ENCODE peak calls at places on chromosomes 13 and 19, in seven cellular contexts. One of them, this sample, is unnamed.

GRCh38 chr13:44116562-44117315 is 237.0 kb downstream of the LACC1 start:
- DNase-seq in sciatic nerve: no peak
- DNase-seq in fibroblast of the conjunctiva: no peak
- DNase-seq in H54: no peak
- DNase-seq in Panc1: no peak
- DNase-seq in GM04503: no peak
- DNase-seq in Caki2: no peak
- DNase-seq in this sample: no peak

GRCh38 chr13:39888865-39889810 is 233.7 kb downstream of the COG6 start:
- DNase-seq in Caki2: no peak
- DNase-seq in H54: no peak
- DNase-seq in GM04503: no peak
- DNase-seq in Panc1: no peak
- DNase-seq in fibroblast of the conjunctiva: no peak
- DNase-seq in sciatic nerve: no peak
- DNase-seq in this sample: peak; percentile 17

GRCh38 chr13:42548731-42549554 is 25.0 kb upstream of the TNFSF11 start:
- DNase-seq in fibroblast of the conjunctiva: no peak
- DNase-seq in Panc1: no peak
- DNase-seq in Caki2: no peak
- DNase-seq in H54: no peak
- DNase-seq in GM04503: no peak
- DNase-seq in sciatic nerve: no peak
- DNase-seq in this sample: no peak

GRCh38 chr13:111474136-111475002 is 153.9 kb downstream of the TEX29 start:
- DNase-seq in Panc1: peak; percentile 2
- DNase-seq in fibroblast of the conjunctiva: peak; percentile 32
- DNase-seq in Caki2: peak; percentile 29
- DNase-seq in sciatic nerve: no peak
- DNase-seq in GM04503: peak; percentile 3
- DNase-seq in H54: peak; percentile 84
- DNase-seq in this sample: peak; percentile 77

GRCh38 chr13:40613192-40613818 is 53.1 kb downstream of the FOXO1 start:
- DNase-seq in Panc1: no peak
- DNase-seq in sciatic nerve: no peak
- DNase-seq in H54: no peak
- DNase-seq in fibroblast of the conjunctiva: no peak
- DNase-seq in Caki2: no peak
- DNase-seq in GM04503: no peak
- DNase-seq in this sample: no peak

GRCh38 chr13:68304287-68304893 is 1074.3 kb upstream of the PCDH9 start:
- DNase-seq in Caki2: peak; percentile 15
- DNase-seq in sciatic nerve: no peak
- DNase-seq in Panc1: peak; percentile 30
- DNase-seq in fibroblast of the conjunctiva: peak; percentile 27
- DNase-seq in H54: peak; percentile 8
- DNase-seq in GM04503: no peak
- DNase-seq in this sample: peak; percentile 12

GRCh38 chr13:76888421-76888820 is 2.2 kb upstream of the KCTD12 start:
- DNase-seq in H54: no peak
- DNase-seq in GM04503: no peak
- DNase-seq in sciatic nerve: no peak
- DNase-seq in fibroblast of the conjunctiva: no peak
- DNase-seq in Caki2: no peak
- DNase-seq in Panc1: no peak
- DNase-seq in this sample: no peak

GRCh38 chr13:22009937-22010336 is 339.1 kb downstream of the FGF9 start:
- DNase-seq in GM04503: no peak
- DNase-seq in Panc1: no peak
- DNase-seq in fibroblast of the conjunctiva: no peak
- DNase-seq in H54: no peak
- DNase-seq in Caki2: no peak
- DNase-seq in sciatic nerve: no peak
- DNase-seq in this sample: no peak

GRCh38 chr13:40476175-40476958 is 190.1 kb downstream of the FOXO1 start:
- DNase-seq in Panc1: no peak
- DNase-seq in Caki2: no peak
- DNase-seq in H54: no peak
- DNase-seq in fibroblast of the conjunctiva: no peak
- DNase-seq in sciatic nerve: peak; percentile 18
- DNase-seq in GM04503: peak; percentile 9
- DNase-seq in this sample: no peak

GRCh38 chr13:33164331-33164730 is 121.2 kb downstream of the STARD13 start:
- DNase-seq in Panc1: no peak
- DNase-seq in sciatic nerve: no peak
- DNase-seq in H54: no peak
- DNase-seq in fibroblast of the conjunctiva: no peak
- DNase-seq in GM04503: no peak
- DNase-seq in Caki2: no peak
- DNase-seq in this sample: no peak

GRCh38 chr13:44921931-44922758 is 67.1 kb downstream of the NUFIP1 start:
- DNase-seq in H54: peak; percentile 13
- DNase-seq in Panc1: peak; percentile 72
- DNase-seq in fibroblast of the conjunctiva: peak; percentile 94
- DNase-seq in GM04503: peak; percentile 87
- DNase-seq in Caki2: peak; percentile 74
- DNase-seq in sciatic nerve: no peak
- DNase-seq in this sample: peak; percentile 55

GRCh38 chr13:75760182-75760981 is 124.3 kb downstream of the LMO7 start:
- DNase-seq in Panc1: no peak
- DNase-seq in GM04503: no peak
- DNase-seq in Caki2: peak; percentile 35
- DNase-seq in H54: no peak
- DNase-seq in sciatic nerve: no peak
- DNase-seq in fibroblast of the conjunctiva: no peak
- DNase-seq in this sample: no peak

GRCh38 chr19:45528149-45528743 is 21.0 kb downstream of the VASP start:
- DNase-seq in sciatic nerve: no peak
- DNase-seq in GM04503: no peak
- DNase-seq in fibroblast of the conjunctiva: no peak
- DNase-seq in H54: no peak
- DNase-seq in Caki2: peak; percentile 52
- DNase-seq in Panc1: no peak
- DNase-seq in this sample: no peak

GRCh38 chr13:43766766-43767165 is 20.0 kb downstream of the ENOX1 start:
- DNase-seq in GM04503: no peak
- DNase-seq in sciatic nerve: no peak
- DNase-seq in H54: no peak
- DNase-seq in fibroblast of the conjunctiva: no peak
- DNase-seq in Caki2: no peak
- DNase-seq in Panc1: no peak
- DNase-seq in this sample: no peak

GRCh38 chr19:37309834-37310575 is 60.9 kb upstream of the ZNF527 start:
- DNase-seq in fibroblast of the conjunctiva: no peak
- DNase-seq in sciatic nerve: no peak
- DNase-seq in Caki2: no peak
- DNase-seq in Panc1: no peak
- DNase-seq in H54: no peak
- DNase-seq in GM04503: no peak
- DNase-seq in this sample: no peak

GRCh38 chr19:3121396-3121795 is 14.4 kb upstream of the GNA15 start:
- DNase-seq in Caki2: no peak
- DNase-seq in fibroblast of the conjunctiva: no peak
- DNase-seq in GM04503: no peak
- DNase-seq in sciatic nerve: no peak
- DNase-seq in Panc1: no peak
- DNase-seq in H54: no peak
- DNase-seq in this sample: no peak

GRCh38 chr19:33630880-33631627 is 9.3 kb downstream of the CHST8 start:
- DNase-seq in H54: no peak
- DNase-seq in GM04503: no peak
- DNase-seq in Panc1: no peak
- DNase-seq in fibroblast of the conjunctiva: no peak
- DNase-seq in Caki2: no peak
- DNase-seq in sciatic nerve: no peak
- DNase-seq in this sample: no peak

GRCh38 chr13:98741741-98742435 is 10.6 kb downstream of the SLC15A1 start:
- DNase-seq in H54: no peak
- DNase-seq in GM04503: peak; percentile 33
- DNase-seq in fibroblast of the conjunctiva: no peak
- DNase-seq in Panc1: no peak
- DNase-seq in sciatic nerve: no peak
- DNase-seq in Caki2: no peak
- DNase-seq in this sample: no peak

GRCh38 chr13:40503966-40504591 is 162.4 kb downstream of the FOXO1 start:
- DNase-seq in sciatic nerve: no peak
- DNase-seq in Panc1: no peak
- DNase-seq in H54: peak; percentile 26
- DNase-seq in Caki2: peak; percentile 88
- DNase-seq in GM04503: peak; percentile 13
- DNase-seq in fibroblast of the conjunctiva: no peak
- DNase-seq in this sample: no peak

GRCh38 chr19:19866599-19867248 is 1.0 kb downstream of the ZNF253 start:
- DNase-seq in sciatic nerve: no peak
- DNase-seq in fibroblast of the conjunctiva: no peak
- DNase-seq in Caki2: peak; percentile 9
- DNase-seq in H54: no peak
- DNase-seq in GM04503: no peak
- DNase-seq in Panc1: no peak
- DNase-seq in this sample: no peak

GRCh38 chr13:46495066-46495465 is 57.9 kb upstream of the LRCH1 start:
- DNase-seq in fibroblast of the conjunctiva: no peak
- DNase-seq in H54: no peak
- DNase-seq in GM04503: no peak
- DNase-seq in Caki2: no peak
- DNase-seq in sciatic nerve: no peak
- DNase-seq in Panc1: no peak
- DNase-seq in this sample: no peak

GRCh38 chr19:447816-448546 is 12.9 kb downstream of the SHC2 start:
- DNase-seq in Panc1: no peak
- DNase-seq in fibroblast of the conjunctiva: no peak
- DNase-seq in GM04503: no peak
- DNase-seq in H54: no peak
- DNase-seq in Caki2: no peak
- DNase-seq in sciatic nerve: no peak
- DNase-seq in this sample: no peak

GRCh38 chr19:33212024-33212772 is 13.5 kb downstream of the SLC7A10 start:
- DNase-seq in GM04503: no peak
- DNase-seq in Caki2: no peak
- DNase-seq in sciatic nerve: no peak
- DNase-seq in Panc1: no peak
- DNase-seq in fibroblast of the conjunctiva: no peak
- DNase-seq in H54: no peak
- DNase-seq in this sample: no peak

GRCh38 chr19:33368074-33368864 is 5.2 kb upstream of the CEBPG start:
- DNase-seq in fibroblast of the conjunctiva: no peak
- DNase-seq in Caki2: no peak
- DNase-seq in sciatic nerve: no peak
- DNase-seq in Panc1: no peak
- DNase-seq in GM04503: no peak
- DNase-seq in H54: peak; percentile 84
- DNase-seq in this sample: peak; percentile 42

GRCh38 chr19:52336976-52337375 is 933 bp downstream of the ZNF610 start:
- DNase-seq in Panc1: no peak
- DNase-seq in H54: no peak
- DNase-seq in GM04503: no peak
- DNase-seq in sciatic nerve: no peak
- DNase-seq in Caki2: no peak
- DNase-seq in fibroblast of the conjunctiva: no peak
- DNase-seq in this sample: no peak

GRCh38 chr19:24140099-24140498 is 53.1 kb downstream of the ZNF254 start:
- DNase-seq in fibroblast of the conjunctiva: peak; percentile 3
- DNase-seq in Caki2: peak; percentile 53
- DNase-seq in H54: no peak
- DNase-seq in sciatic nerve: no peak
- DNase-seq in GM04503: peak; percentile 25
- DNase-seq in Panc1: no peak
- DNase-seq in this sample: no peak

GRCh38 chr19:18886972-18887371 is 9.0 kb downstream of the CERS1 start:
- DNase-seq in Caki2: no peak
- DNase-seq in H54: no peak
- DNase-seq in Panc1: no peak
- DNase-seq in GM04503: no peak
- DNase-seq in sciatic nerve: no peak
- DNase-seq in fibroblast of the conjunctiva: no peak
- DNase-seq in this sample: no peak

GRCh38 chr13:90233933-90234672 is 1113.4 kb upstream of the MIR17HG start:
- DNase-seq in H54: no peak
- DNase-seq in sciatic nerve: no peak
- DNase-seq in Panc1: no peak
- DNase-seq in Caki2: no peak
- DNase-seq in GM04503: no peak
- DNase-seq in fibroblast of the conjunctiva: no peak
- DNase-seq in this sample: peak; percentile 12

GRCh38 chr19:1377965-1378785 is 5.5 kb upstream of the NDUFS7 start:
- DNase-seq in GM04503: no peak
- DNase-seq in fibroblast of the conjunctiva: no peak
- DNase-seq in Panc1: no peak
- DNase-seq in Caki2: no peak
- DNase-seq in H54: no peak
- DNase-seq in sciatic nerve: no peak
- DNase-seq in this sample: no peak

GRCh38 chr13:50225188-50226155 is 210.2 kb downstream of the KCNRG start:
- DNase-seq in H54: no peak
- DNase-seq in Caki2: no peak
- DNase-seq in sciatic nerve: no peak
- DNase-seq in fibroblast of the conjunctiva: no peak
- DNase-seq in GM04503: no peak
- DNase-seq in Panc1: no peak
- DNase-seq in this sample: peak; percentile 83

GRCh38 chr13:52383362-52383761 is 22.6 kb downstream of the THSD1 start:
- DNase-seq in Caki2: no peak
- DNase-seq in fibroblast of the conjunctiva: no peak
- DNase-seq in GM04503: no peak
- DNase-seq in Panc1: no peak
- DNase-seq in sciatic nerve: no peak
- DNase-seq in H54: no peak
- DNase-seq in this sample: no peak

GRCh38 chr19:50718255-50719118 is 1.1 kb downstream of the SHANK1 start:
- DNase-seq in fibroblast of the conjunctiva: no peak
- DNase-seq in GM04503: no peak
- DNase-seq in Panc1: no peak
- DNase-seq in H54: no peak
- DNase-seq in sciatic nerve: no peak
- DNase-seq in Caki2: no peak
- DNase-seq in this sample: no peak

GRCh38 chr13:50989476-50989875 is 79.9 kb downstream of the RNASEH2B start:
- DNase-seq in Panc1: no peak
- DNase-seq in Caki2: no peak
- DNase-seq in H54: no peak
- DNase-seq in sciatic nerve: no peak
- DNase-seq in GM04503: no peak
- DNase-seq in fibroblast of the conjunctiva: no peak
- DNase-seq in this sample: no peak

GRCh38 chr19:887072-887471 is 5.9 kb downstream of the MED16 start:
- DNase-seq in GM04503: no peak
- DNase-seq in fibroblast of the conjunctiva: peak; percentile 80
- DNase-seq in Panc1: no peak
- DNase-seq in Caki2: no peak
- DNase-seq in sciatic nerve: no peak
- DNase-seq in H54: no peak
- DNase-seq in this sample: no peak

GRCh38 chr19:40217921-40218890 is at the start of gene TTC9B:
- DNase-seq in GM04503: no peak
- DNase-seq in fibroblast of the conjunctiva: no peak
- DNase-seq in sciatic nerve: no peak
- DNase-seq in H54: no peak
- DNase-seq in Caki2: no peak
- DNase-seq in Panc1: no peak
- DNase-seq in this sample: no peak

GRCh38 chr19:48458016-48458415 is 2.6 kb downstream of the KCNJ14 start:
- DNase-seq in sciatic nerve: no peak
- DNase-seq in GM04503: no peak
- DNase-seq in Caki2: no peak
- DNase-seq in fibroblast of the conjunctiva: peak; percentile 58
- DNase-seq in Panc1: no peak
- DNase-seq in H54: no peak
- DNase-seq in this sample: no peak